ENCODE peak calls at places on chromosomes 12 and 14, in five cellular contexts. N, V, C, A and G are unnamed samples.
A peak's percentile ranks its signal among the peaks of the same experiment; 100 is the strongest.

GRCh38 chr14:100223332-100224171 is 15.4 kb upstream of the YY1 start:
- DNase-seq in N (no peak), V (no peak), C (no peak), A (no peak), G (no peak)

GRCh38 chr14:67332468-67332867 is 27.1 kb downstream of the ATP6V1D start:
- DNase-seq in N (no peak), V (no peak), C (no peak), A (no peak), G (no peak)

GRCh38 chr12:53612978-53613377 is 13.2 kb downstream of the ATF7 start:
- DNase-seq in N (no peak), V (no peak), C (no peak), A (no peak), G (no peak)

GRCh38 chr12:80778005-80778541 is 61.4 kb downstream of the MYF5 start:
- DNase-seq in N (peak; percentile 59), V (no peak), C (peak; percentile 55), A (peak; percentile 74), G (no peak)

GRCh38 chr12:14931359-14931758 is 7.0 kb downstream of the ERP27 start:
- DNase-seq in N (no peak), V (no peak), C (no peak), A (no peak), G (no peak)

GRCh38 chr12:12562016-12562483 is 613 bp downstream of the DUSP16 start:
- DNase-seq in N (peak; percentile 30), V (peak; percentile 25), C (peak; percentile 33), A (peak; percentile 68), G (peak; percentile 22)

GRCh38 chr12:118259079-118259478 is 113.6 kb downstream of the TAOK3 start:
- DNase-seq in N (no peak), V (no peak), C (no peak), A (no peak), G (no peak)

GRCh38 chr14:30710870-30711269 is 88.8 kb downstream of the SCFD1 start:
- DNase-seq in N (no peak), V (no peak), C (no peak), A (no peak), G (no peak)

GRCh38 chr12:76244298-76244697 is 103.9 kb downstream of the BBS10 start:
- DNase-seq in N (no peak), V (no peak), C (no peak), A (no peak), G (no peak)

GRCh38 chr12:27732281-27732680 is 21.6 kb downstream of the MRPS35 start:
- DNase-seq in N (no peak), V (no peak), C (peak; percentile 42), A (no peak), G (no peak)

GRCh38 chr12:31204995-31205582 is 120.9 kb downstream of the SINHCAF start:
- DNase-seq in N (peak; percentile 34), V (no peak), C (no peak), A (no peak), G (no peak)

GRCh38 chr14:61555056-61555838 is 140.1 kb upstream of the HIF1A start:
- DNase-seq in N (no peak), V (no peak), C (no peak), A (no peak), G (no peak)

GRCh38 chr14:69002069-69002468 is 23.0 kb upstream of the ACTN1 start:
- DNase-seq in N (no peak), V (no peak), C (peak; percentile 75), A (no peak), G (no peak)

GRCh38 chr14:84340938-84341337 is 1189.0 kb upstream of the FLRT2 start:
- DNase-seq in N (no peak), V (no peak), C (no peak), A (no peak), G (no peak)

GRCh38 chr14:95835331-95835730 is 41.3 kb upstream of the TUNAR start:
- DNase-seq in N (no peak), V (no peak), C (no peak), A (no peak), G (no peak)

GRCh38 chr12:76026643-76027063 is 4.9 kb downstream of the PHLDA1 start:
- DNase-seq in N (no peak), V (no peak), C (peak; percentile 71), A (no peak), G (no peak)

GRCh38 chr12:47085815-47086252 is 6.1 kb upstream of the AMIGO2 start:
- DNase-seq in N (peak; percentile 29), V (no peak), C (peak; percentile 94), A (no peak), G (no peak)

GRCh38 chr12:553216-554000 is 93.7 kb downstream of the B4GALNT3 start:
- DNase-seq in N (no peak), V (no peak), C (no peak), A (peak; percentile 42), G (no peak)

GRCh38 chr14:26775765-26776577 is 178.1 kb upstream of the NOVA1 start:
- DNase-seq in N (no peak), V (no peak), C (peak; percentile 0), A (no peak), G (no peak)

GRCh38 chr12:76029982-76030377 is 1.6 kb downstream of the PHLDA1 start:
- DNase-seq in N (peak; percentile 21), V (no peak), C (peak; percentile 78), A (no peak), G (no peak)

GRCh38 chr14:106436310-106436905 is 910.0 kb downstream of the TMEM121 start:
- DNase-seq in N (peak; percentile 6), V (no peak), C (peak; percentile 55), A (no peak), G (no peak)

GRCh38 chr14:80264698-80265097 is 53.4 kb upstream of the DIO2 start:
- DNase-seq in N (no peak), V (no peak), C (no peak), A (no peak), G (no peak)

GRCh38 chr14:81301371-81301770 is 80.6 kb upstream of the GTF2A1 start:
- DNase-seq in N (no peak), V (no peak), C (no peak), A (no peak), G (no peak)

GRCh38 chr12:39592295-39592694 is 27.3 kb downstream of the ABCD2 start:
- DNase-seq in N (no peak), V (no peak), C (peak; percentile 31), A (no peak), G (no peak)

GRCh38 chr14:31090872-31091764 is 64.9 kb upstream of the STRN3 start:
- DNase-seq in N (no peak), V (no peak), C (peak; percentile 74), A (no peak), G (no peak)

GRCh38 chr14:56153271-56153670 is 35.1 kb downstream of the PELI2 start:
- DNase-seq in N (no peak), V (no peak), C (no peak), A (no peak), G (no peak)

GRCh38 chr12:5616854-5617253 is 184.9 kb downstream of the NTF3 start:
- DNase-seq in N (no peak), V (no peak), C (no peak), A (no peak), G (no peak)

GRCh38 chr14:65783101-65783500 is 370.6 kb downstream of the FUT8 start:
- DNase-seq in N (no peak), V (no peak), C (no peak), A (no peak), G (no peak)

GRCh38 chr12:121326996-121327674 is 25.1 kb downstream of the ANAPC5 start:
- DNase-seq in N (no peak), V (no peak), C (no peak), A (no peak), G (no peak)

GRCh38 chr12:69151254-69151751 is 88.1 kb upstream of the CPSF6 start:
- DNase-seq in N (no peak), V (no peak), C (no peak), A (no peak), G (no peak)

GRCh38 chr12:69084816-69085215 is 151.8 kb upstream of the CPM start:
- DNase-seq in N (no peak), V (no peak), C (no peak), A (no peak), G (no peak)

GRCh38 chr14:64971890-64972785 is at the start of gene RAB15:
- DNase-seq in N (peak; percentile 67), V (peak; percentile 43), C (peak; percentile 39), A (peak; percentile 66), G (peak; percentile 29)

GRCh38 chr14:21498540-21499526 is 12.3 kb downstream of the METTL3 start:
- DNase-seq in N (peak; percentile 44), V (peak; percentile 36), C (peak; percentile 59), A (no peak), G (no peak)
- TF ChIP-seq CTCF in N (peak; percentile 35), V (peak; percentile 73), C (peak; percentile 72), A (peak; percentile 41), G (peak; percentile 61)

DNA sequence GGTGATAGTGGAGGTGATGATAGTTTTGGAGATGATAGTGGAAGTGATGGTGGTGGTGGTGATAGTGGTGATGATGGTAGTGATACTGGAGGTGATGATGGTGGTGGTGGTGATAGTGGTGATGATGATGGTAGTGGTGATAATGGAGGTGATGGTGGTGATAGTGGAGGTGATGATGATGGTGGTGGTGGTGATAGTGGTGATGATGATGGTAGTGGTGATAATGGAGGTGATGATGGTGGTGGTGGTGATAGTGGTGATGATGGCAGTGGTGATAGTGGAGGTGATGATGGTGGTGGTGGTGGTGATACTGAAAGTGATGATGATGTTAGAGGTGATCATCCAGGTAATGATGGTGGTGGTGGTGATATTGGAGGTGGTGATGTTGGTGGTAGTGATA is 570.0 kb upstream of the TMEM132C start:
- DNase-seq in N (no peak), V (no peak), C (no peak), A (no peak), G (no peak)
- TF ChIP-seq CTCF in N (no peak), V (no peak), C (no peak), A (no peak), G (no peak)

DNA sequence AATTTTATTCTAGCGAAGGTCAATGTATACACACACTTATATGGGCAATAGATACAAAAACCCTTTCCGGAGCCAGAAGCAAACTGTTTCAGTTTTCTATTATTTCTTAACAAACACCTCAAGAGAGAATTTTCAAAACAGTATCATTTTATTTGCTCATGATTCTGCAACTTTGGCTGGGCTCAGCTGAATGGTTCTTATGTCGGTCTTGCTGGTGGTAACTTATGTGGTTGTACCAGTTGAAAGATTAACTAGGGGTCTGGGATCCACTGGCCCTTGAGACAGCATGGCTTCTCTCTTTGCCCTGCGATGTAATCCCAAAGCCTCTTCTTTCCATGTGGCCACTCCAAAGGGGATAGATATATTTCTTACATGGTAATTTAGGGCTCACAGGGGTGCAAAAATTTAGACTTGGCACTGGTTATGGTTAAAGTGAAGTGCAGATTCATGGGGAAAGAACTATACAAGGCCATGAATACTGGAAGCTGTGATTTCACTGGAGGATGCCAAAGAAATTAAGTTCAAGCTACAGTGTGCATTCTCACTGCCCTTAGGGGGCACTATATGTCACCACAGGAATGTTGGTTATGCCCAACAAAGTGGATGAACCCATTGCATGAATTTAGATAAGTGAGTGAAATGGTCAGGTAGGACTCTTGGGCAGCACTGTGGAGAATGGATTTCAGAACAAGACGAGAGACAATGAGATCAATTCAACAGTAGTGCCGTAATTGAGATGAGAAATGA is 94.3 kb upstream of the NAV3 start:
- DNase-seq in N (no peak), V (no peak), C (peak; percentile 2), A (no peak), G (no peak)
- TF ChIP-seq CTCF in N (peak; percentile 19), V (no peak), C (no peak), A (no peak), G (no peak)

DNA sequence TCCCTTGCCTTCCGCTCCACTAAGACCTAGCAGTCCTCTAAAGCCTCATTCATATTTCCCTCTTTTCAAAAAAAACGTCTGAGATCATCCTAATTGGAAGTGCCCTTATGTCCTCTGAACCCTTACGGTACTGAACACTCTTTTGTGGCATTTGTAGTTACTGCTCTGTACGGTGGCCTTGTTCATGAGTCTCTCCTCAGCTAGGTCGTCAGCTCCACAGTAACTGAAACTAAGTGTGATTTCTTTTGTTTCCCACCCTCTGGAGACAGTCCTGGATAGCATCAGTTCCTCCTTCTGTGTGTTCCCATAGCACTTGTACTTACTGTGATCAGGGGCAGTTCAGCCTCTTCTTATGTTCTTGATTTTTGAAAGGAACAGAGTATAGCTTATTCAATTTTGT is 49.8 kb downstream of the DAAM1 start:
- DNase-seq in N (no peak), V (no peak), C (no peak), A (no peak), G (no peak)
- TF ChIP-seq CTCF in N (no peak), V (no peak), C (no peak), A (no peak), G (no peak)